ENCODE peak calls at places on chromosomes 4 and X, in nine cellular contexts. X is A549, F is esophagus muscularis mucosa, H is stomach, G is suprapubic skin, A is upper lobe of left lung, R is tibial nerve, L is transverse colon, B is H1. O is an unnamed sample.
A peak's percentile ranks its signal among the peaks of the same experiment; 100 is the strongest.

GRCh38 chrX:19760345-19760744 is 127.1 kb downstream of the SH3KBP1 start:
- DNase-seq in A (no peak), G (no peak), R (no peak), L (no peak), X (no peak), B (no peak), F (no peak), H (no peak), O (no peak)

GRCh38 chrX:143165778-143166177 is 140.1 kb downstream of the SPANXN4 start:
- DNase-seq in H (no peak), F (no peak), B (no peak), A (no peak), L (no peak), G (no peak), X (no peak), R (no peak), O (no peak)

GRCh38 chr4:34047363-34047762 is 2197.0 kb downstream of the ARAP2 start:
- DNase-seq in F (no peak), X (no peak), A (no peak), G (no peak), L (no peak), B (no peak), R (no peak), H (no peak), O (no peak)

GRCh38 chrX:154596290-154596929 is 11.5 kb downstream of the CTAG1A start:
- DNase-seq in B (peak; percentile 53), G (no peak), F (no peak), A (no peak), H (no peak), L (no peak), R (no peak), X (no peak), O (no peak)

GRCh38 chr4:76993787-76994641 is 44.5 kb downstream of the SEPTIN11 start:
- DNase-seq in H (no peak), F (no peak), B (no peak), R (no peak), X (no peak), L (no peak), A (no peak), G (no peak), O (no peak)

GRCh38 chr4:8144359-8144758 is 14.3 kb downstream of the ABLIM2 start:
- DNase-seq in X (no peak), R (no peak), H (no peak), F (no peak), A (no peak), B (no peak), G (no peak), L (no peak), O (no peak)

GRCh38 chrX:134237363-134237702 is 351 bp downstream of the CCDC160 start:
- DNase-seq in X (no peak), H (no peak), L (no peak), G (no peak), F (no peak), B (no peak), R (no peak), A (no peak), O (no peak)

GRCh38 chrX:11367609-11368430 is 74.6 kb downstream of the AMELX start:
- DNase-seq in G (no peak), L (no peak), A (no peak), X (no peak), R (no peak), B (no peak), F (no peak), H (no peak), O (no peak)

GRCh38 chrX:135740683-135741149 is 27.3 kb downstream of the CT45A3 start:
- DNase-seq in A (no peak), L (peak; percentile 26), X (peak; percentile 44), G (no peak), F (no peak), H (peak; percentile 35), R (no peak), B (peak; percentile 37), O (no peak)

GRCh38 chr4:3775011-3775410 is 8.8 kb downstream of the ADRA2C start:
- DNase-seq in F (no peak), A (no peak), H (no peak), B (no peak), G (no peak), X (no peak), R (no peak), L (no peak), O (no peak)

GRCh38 chr4:146235654-146236570 is 21.6 kb downstream of the REELD1 start:
- DNase-seq in L (no peak), R (no peak), A (peak; percentile 34), B (no peak), G (no peak), H (no peak), X (no peak), F (peak; percentile 86), O (no peak)

GRCh38 chr4:113952452-113953029 is 26.9 kb downstream of the ARSJ start:
- DNase-seq in H (no peak), G (no peak), A (no peak), R (no peak), X (peak; percentile 44), F (no peak), L (no peak), B (peak; percentile 64), O (no peak)

GRCh38 chr4:10491420-10491819 is 34.2 kb upstream of the ZNF518B start:
- DNase-seq in A (no peak), G (no peak), H (no peak), X (no peak), L (no peak), R (no peak), F (no peak), B (no peak), O (no peak)

GRCh38 chrX:140762061-140762460 is 52.5 kb downstream of the LINC00632 start:
- DNase-seq in X (peak; percentile 68), A (peak; percentile 22), L (peak; percentile 13), H (peak; percentile 38), B (peak; percentile 49), G (no peak), F (no peak), R (no peak), O (peak; percentile 32)

GRCh38 chr4:119706804-119707203 is 78.2 kb upstream of the PDE5A start:
- DNase-seq in H (no peak), G (no peak), X (no peak), A (no peak), R (no peak), L (no peak), F (no peak), B (no peak), O (no peak)

GRCh38 chr4:165592386-165592785 is 213.6 kb downstream of the CPE start:
- DNase-seq in G (no peak), B (no peak), A (no peak), F (no peak), L (no peak), R (no peak), H (no peak), X (no peak), O (no peak)

DNA sequence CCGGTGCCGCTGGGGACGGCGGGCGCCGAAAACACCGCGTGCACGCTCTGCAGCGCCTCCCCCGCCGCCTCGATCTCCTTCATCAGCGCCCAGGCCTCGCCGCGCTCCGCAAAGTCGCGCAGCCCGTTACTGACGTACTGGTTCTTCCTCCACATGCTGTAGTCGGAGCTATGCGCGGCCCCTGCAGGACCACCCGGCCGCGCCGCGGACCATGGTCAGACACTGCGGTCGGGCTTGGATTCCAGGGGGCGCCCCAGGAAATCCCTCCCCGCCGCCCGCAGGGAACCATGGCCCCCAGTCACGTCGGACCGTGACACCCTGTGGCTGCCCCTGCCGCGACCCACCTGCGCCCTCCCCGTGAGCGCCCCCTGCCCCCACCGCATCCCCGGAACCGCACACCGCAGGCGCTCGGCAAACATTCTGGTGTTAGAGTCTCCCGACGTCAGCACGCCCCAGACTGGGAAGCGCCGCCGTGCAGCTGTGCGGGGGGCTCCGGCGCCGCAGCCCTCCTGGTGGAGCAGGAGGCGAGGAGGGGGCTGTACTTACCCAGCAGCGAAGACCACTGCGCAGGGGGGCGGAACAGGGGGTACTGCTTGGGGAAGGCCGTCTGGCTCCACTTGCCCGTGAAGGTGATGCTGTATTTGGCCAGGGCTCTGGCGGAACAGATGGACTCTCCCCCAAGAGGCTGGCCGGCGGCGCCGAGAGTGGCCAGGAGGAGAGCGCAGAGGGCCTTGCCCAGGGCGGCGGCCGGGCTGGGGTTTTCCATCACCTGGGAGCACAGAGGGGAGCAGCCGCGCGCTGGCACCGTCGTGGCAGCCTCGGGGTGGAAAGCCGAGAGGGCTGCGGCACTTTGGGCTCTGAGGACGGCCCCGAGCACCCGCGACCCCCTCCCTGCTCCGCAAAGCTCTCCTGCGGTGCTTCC is 816 bp downstream of the SPON2 start:
- DNase-seq in H (no peak), R (no peak), F (peak; percentile 86), X (no peak), G (no peak), L (peak; percentile 50), A (peak; percentile 20), B (peak; percentile 75), O (no peak)
- H3K4me3 ChIP-seq in H (peak overlapping the region; percentile 43), R (peak overlapping the region; percentile 48), F (peak overlapping the region; percentile 52), X (no peak overlapping the region), G (peak overlapping the region; percentile 52), L (peak overlapping the region; percentile 17), A (peak overlapping the region; percentile 49), B (peak overlapping the region; percentile 33), O (peak overlapping the region; percentile 47)

GRCh38 chr4:148497258-148497657 is 55.0 kb upstream of the NR3C2 start:
- DNase-seq in A (no peak), H (no peak), F (no peak), L (no peak), R (no peak), G (no peak), B (no peak), X (no peak), O (no peak)
- H3K27ac ChIP-seq in A (no peak overlapping the region), H (no peak overlapping the region), F (no peak overlapping the region), L (no peak overlapping the region), R (no peak overlapping the region), G (no peak overlapping the region), B (no peak overlapping the region), X (no peak overlapping the region), O (no peak overlapping the region)

DNA sequence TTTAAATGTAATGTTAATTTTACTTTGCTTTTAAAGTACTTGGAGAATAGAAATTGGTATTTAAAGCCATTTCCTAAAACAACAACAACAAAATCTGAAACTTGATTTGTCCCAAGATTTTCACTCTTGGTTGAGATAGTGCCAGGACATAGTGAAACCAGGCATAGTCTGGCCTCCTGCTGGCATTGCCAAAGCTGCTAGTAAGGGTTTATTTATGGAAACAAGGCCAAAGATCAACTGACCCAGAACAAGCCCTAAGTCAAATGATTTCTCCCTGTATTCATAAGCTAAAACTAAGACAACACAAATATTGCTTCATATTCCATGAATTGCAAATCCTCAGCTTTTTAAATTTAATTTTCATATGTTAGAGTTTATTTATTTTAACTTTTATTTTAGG is 227.5 kb upstream of the FGF13 start:
- DNase-seq in A (no peak), F (no peak), H (no peak), X (no peak), B (no peak), G (no peak), L (no peak), R (no peak), O (no peak)
- TF ChIP-seq EP300 in A (no peak), F (no peak), H (no peak), X (no peak), B (no peak), G (no peak), L (no peak), R (no peak), O (no peak)

DNA sequence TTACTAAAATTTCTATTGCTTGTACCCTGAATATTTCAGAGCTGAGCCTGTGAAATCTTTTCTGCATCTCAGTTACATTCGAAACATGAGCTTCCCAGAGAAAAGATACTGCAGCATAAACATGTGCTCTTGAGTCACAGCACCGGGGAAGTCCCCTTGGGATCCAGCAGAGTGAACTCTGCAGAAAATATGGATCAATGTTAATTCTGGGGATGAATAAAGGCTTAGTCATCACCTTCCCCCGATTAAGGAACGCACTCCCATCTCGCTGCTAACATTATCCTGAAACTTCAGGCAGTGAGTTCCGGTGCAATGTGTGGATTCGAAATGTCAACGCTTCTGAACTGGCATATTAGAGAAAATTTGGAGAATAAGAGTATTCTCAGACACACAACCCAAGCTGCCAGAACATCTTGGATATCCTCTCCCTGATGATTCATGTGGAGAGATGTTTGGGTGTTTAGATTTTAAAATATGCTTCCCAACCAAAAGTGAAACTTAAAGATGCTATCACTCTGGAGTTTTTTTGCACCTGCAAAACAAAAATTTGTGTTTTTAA is 90.8 kb downstream of the IRF2 start:
- DNase-seq in A (peak; percentile 51), H (peak; percentile 45), B (no peak), G (no peak), L (peak; percentile 32), R (no peak), X (peak; percentile 54), F (no peak), O (no peak)
- H3K4me3 ChIP-seq in A (peak overlapping the region; percentile 24), H (peak overlapping the region; percentile 10), B (no peak overlapping the region), G (peak overlapping the region; percentile 38), L (no peak overlapping the region), R (peak overlapping the region; percentile 24), X (peak overlapping the region; percentile 31), F (peak overlapping the region; percentile 42), O (peak overlapping the region; percentile 26)

O was measured in ovary.